ENCODE peak calls at places on chromosome X, in four cellular contexts. E, M, C and R are unnamed samples.

GRCh38 chrX:13515181-13515930 is 54.0 kb upstream of the EGFL6 start:
- DNase-seq in E (no peak), M (no peak), C (no peak), R (no peak)

GRCh38 chrX:39693298-39693697 is 404.5 kb downstream of the BCOR start:
- DNase-seq in E (peak), M (peak), C (no peak), R (no peak)

GRCh38 chrX:45749375-45749774 is 548.7 kb upstream of the DIPK2B start:
- DNase-seq in E (no peak), M (no peak), C (no peak), R (no peak)

GRCh38 chrX:119655125-119655524 is 37.8 kb downstream of the SEPTIN6 start:
- DNase-seq in E (peak), M (no peak), C (no peak), R (no peak)

GRCh38 chrX:54042609-54043010 is 1.7 kb downstream of the PHF8 start:
- DNase-seq in E (peak), M (peak), C (peak), R (peak)

GRCh38 chrX:1108451-1109445 is 103.7 kb downstream of the CRLF2 start:
- DNase-seq in E (no peak), M (no peak), C (no peak), R (peak)

GRCh38 chrX:373641-374471 is 12.9 kb downstream of the PPP2R3B start:
- DNase-seq in E (no peak), M (no peak), C (peak), R (peak)

GRCh38 chrX:50769389-50770063 is 44.5 kb downstream of the SHROOM4 start:
- DNase-seq in E (no peak), M (no peak), C (no peak), R (no peak)

GRCh38 chrX:16076834-16077233 is 46.5 kb upstream of the GRPR start:
- DNase-seq in E (no peak), M (no peak), C (no peak), R (no peak)

GRCh38 chrX:145190801-145191389 is 56.4 kb upstream of the SPANXN1 start:
- DNase-seq in E (peak), M (peak), C (peak), R (no peak)

GRCh38 chrX:46704767-46705386 is 54.0 kb downstream of the SLC9A7 start:
- DNase-seq in E (no peak), M (no peak), C (no peak), R (no peak)

GRCh38 chrX:133590703-133591505 is 175.6 kb upstream of the GPC4 start:
- DNase-seq in E (no peak), M (no peak), C (no peak), R (no peak)
- TF ChIP-seq ELF4 in E (no peak), M (no peak), C (no peak), R (no peak)

GRCh38 chrX:42955349-42955748 is 177.4 kb upstream of the PPP1R2C start:
- DNase-seq in E (no peak), M (no peak), C (no peak), R (no peak)
- TF ChIP-seq ELF4 in E (no peak), M (no peak), C (no peak), R (no peak)

DNA sequence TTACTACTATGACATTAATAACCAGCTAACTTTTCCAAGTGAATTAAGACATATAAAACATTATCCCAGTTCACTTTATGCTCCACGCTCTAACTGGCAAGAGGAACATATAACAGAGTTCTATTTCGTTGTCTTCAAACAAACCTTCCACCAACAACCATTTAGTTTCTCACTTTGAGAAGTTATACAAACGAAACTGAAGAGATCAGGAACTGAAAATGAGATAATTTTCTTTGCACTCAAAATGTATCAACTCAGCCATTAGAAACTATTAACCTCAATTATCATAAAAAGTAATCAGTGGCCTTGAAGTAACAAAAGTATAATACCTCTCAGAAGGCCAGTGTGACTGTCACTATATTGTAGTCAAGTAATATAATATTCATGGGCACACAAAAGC is 70.1 kb downstream of the CHM start:
- DNase-seq in E (no peak), M (no peak), C (no peak), R (no peak)
- TF ChIP-seq ELF4 in E (no peak), M (no peak), C (no peak), R (no peak)

GRCh38 chrX:76821276-76821675 is 393.8 kb downstream of the MAGEE1 start:
- DNase-seq in E (no peak), M (no peak), C (no peak), R (no peak)
- TF ChIP-seq ELF4 in E (no peak), M (no peak), C (no peak), R (no peak)

DNA sequence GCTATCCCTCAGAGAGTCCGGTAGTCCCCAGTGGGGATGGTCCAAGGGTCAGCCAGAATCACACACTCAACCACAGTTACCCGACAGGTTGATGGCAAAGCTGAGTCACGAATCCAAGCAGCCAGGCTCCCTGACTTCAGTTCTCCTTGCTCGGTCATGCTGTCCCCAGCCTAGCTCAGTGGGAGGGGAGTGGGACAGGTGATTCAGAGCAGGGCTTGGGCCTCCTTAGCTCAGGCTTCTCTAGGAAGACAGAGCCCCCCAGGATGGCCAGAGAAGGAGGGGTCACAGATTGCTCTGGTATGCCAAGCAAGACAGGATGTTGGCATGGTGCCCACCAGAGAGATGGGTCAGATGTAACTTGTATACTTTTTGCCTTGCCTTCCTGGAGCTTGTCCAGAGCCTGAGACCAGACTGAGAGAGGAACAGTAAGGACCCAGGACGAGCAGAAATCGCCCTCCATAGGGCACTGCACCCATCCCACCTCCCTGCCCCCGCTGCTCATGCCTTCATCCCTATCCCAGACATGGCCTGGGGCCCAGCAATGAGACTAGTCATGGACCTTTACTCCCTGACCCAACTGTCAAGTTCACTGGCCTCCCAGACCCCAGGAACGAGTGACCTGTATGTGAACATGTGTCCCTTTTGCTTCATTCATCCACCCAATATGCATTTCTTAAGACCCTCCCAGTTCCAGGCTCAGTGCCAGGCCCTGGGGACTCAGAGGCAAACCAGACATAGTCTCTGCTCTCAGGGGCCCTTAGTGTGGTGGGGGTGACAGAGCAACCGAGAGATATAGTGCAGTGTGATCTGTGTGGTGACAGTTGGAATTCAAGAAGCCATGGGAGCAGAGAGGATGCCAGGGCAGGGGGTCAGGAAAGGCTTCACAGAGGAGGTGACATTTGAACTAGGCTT is 66.8 kb downstream of the EFNB1 start:
- DNase-seq in E (peak), M (no peak), C (peak), R (no peak)
- TF ChIP-seq ELF4 in E (no peak), M (no peak), C (no peak), R (no peak)

GRCh38 chrX:148146121-148146520 is 165.0 kb downstream of the FMR1NB start:
- DNase-seq in E (no peak), M (no peak), C (no peak), R (no peak)
- TF ChIP-seq ELF4 in E (no peak), M (no peak), C (no peak), R (no peak)

DNA sequence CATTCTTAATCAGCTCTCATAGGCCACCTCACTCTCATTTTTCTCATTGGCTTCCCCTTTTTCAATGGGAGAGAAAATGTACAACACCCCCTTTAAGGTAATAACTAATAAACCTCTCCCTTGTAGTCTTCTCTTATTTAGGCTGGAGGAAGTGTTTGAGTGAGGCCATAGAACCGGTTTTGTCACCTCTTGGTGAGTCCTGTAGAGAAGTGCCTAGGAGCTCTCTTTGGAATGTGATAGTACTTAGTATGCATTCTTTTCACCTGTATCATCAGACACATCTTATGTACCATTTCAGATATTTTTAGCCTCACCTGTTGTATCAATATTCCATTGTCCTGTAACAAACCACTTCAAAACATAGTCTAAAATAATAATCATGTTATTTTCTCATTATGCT is 3.5 kb upstream of the TAB3 start:
- DNase-seq in E (no peak), M (no peak), C (no peak), R (no peak)
- TF ChIP-seq ELF4 in E (no peak), M (no peak), C (no peak), R (no peak)

GRCh38 chrX:140762061-140762460 is 52.5 kb downstream of the LINC00632 start:
- DNase-seq in E (peak), M (peak), C (peak), R (peak)
- TF ChIP-seq ELF4 in E (no peak), M (no peak), C (no peak), R (no peak)